ENCODE peak calls at places on chromosomes 5 and 9, in four cellular contexts. I is HTR-8/SVneo, O is GM03348, F is cardiac fibroblast. A is an unnamed sample.

GRCh38 chr9:16871358-16872151 is 1.1 kb upstream of the BNC2 start:
- DNase-seq in I (no peak), O (peak; percentile 82), F (peak; percentile 91), A (peak; percentile 75)

GRCh38 chr9:21110708-21111576 is 30.7 kb downstream of the IFNW1 start:
- DNase-seq in I (peak; percentile 37), O (peak; percentile 59), F (peak; percentile 82), A (no peak)

GRCh38 chr9:95808001-95808400 is 67.5 kb upstream of the ERCC6L2 start:
- DNase-seq in I (no peak), O (no peak), F (no peak), A (no peak)

GRCh38 chr9:19998823-19999455 is 210.1 kb upstream of the SLC24A2 start:
- DNase-seq in I (no peak), O (no peak), F (peak; percentile 68), A (no peak)

GRCh38 chr9:122179054-122179689 is 19.5 kb downstream of the MORN5 start:
- DNase-seq in I (no peak), O (no peak), F (no peak), A (no peak)

GRCh38 chr5:10354048-10354872 is 765 bp downstream of the MARCHF6 start:
- DNase-seq in I (no peak), O (no peak), F (peak; percentile 53), A (no peak)

GRCh38 chr9:1429328-1429727 is 379.2 kb downstream of the DMRT2 start:
- DNase-seq in I (no peak), O (peak; percentile 14), F (no peak), A (no peak)

GRCh38 chr9:26566141-26566540 is 326.5 kb downstream of the CAAP1 start:
- DNase-seq in I (no peak), O (no peak), F (no peak), A (no peak)

GRCh38 chr9:131443648-131444047 is 49.8 kb downstream of the PRRC2B start:
- DNase-seq in I (no peak), O (no peak), F (no peak), A (peak; percentile 50)

GRCh38 chr5:55899344-55899743 is 48.2 kb downstream of the IL31RA start:
- DNase-seq in I (no peak), O (peak; percentile 52), F (peak; percentile 33), A (no peak)

GRCh38 chr5:139377226-139377625 is 5.9 kb downstream of the SLC23A1 start:
- DNase-seq in I (no peak), O (no peak), F (no peak), A (peak; percentile 50)

GRCh38 chr5:41870621-41871048 is 410 bp upstream of the OXCT1 start:
- DNase-seq in I (no peak), O (no peak), F (no peak), A (no peak)

GRCh38 chr9:137294091-137294683 is 7.9 kb downstream of the NRARP start:
- DNase-seq in I (no peak), O (peak; percentile 55), F (peak; percentile 78), A (no peak)

GRCh38 chr9:120480707-120481106 is 99.3 kb downstream of the CDK5RAP2 start:
- DNase-seq in I (no peak), O (no peak), F (peak; percentile 43), A (no peak)

GRCh38 chr5:135434591-135435466 is 12.3 kb downstream of the DCANP1 start:
- DNase-seq in I (no peak), O (no peak), F (no peak), A (no peak)

A was measured in suprapubic skin.